ENCODE peak calls at places on chromosomes 1 and 21, in seven cellular contexts. U, B, Y, H, Z, I and A are unnamed samples.

GRCh38 chr1:200818248-200818647 is 54.5 kb upstream of the GPR25 start:
- DNase-seq in B (no peak), U (no peak), H (no peak), Z (no peak), Y (no peak), I (no peak), A (no peak)

GRCh38 chr1:180241716-180242544 is 11.9 kb downstream of the LHX4 start:
- DNase-seq in Y (no peak), H (peak; percentile 49), U (no peak), I (no peak), B (peak; percentile 12), Z (no peak), A (peak; percentile 26)

GRCh38 chr1:164780863-164781262 is 221.9 kb downstream of the PBX1 start:
- DNase-seq in H (peak; percentile 90), B (peak; percentile 80), I (peak; percentile 67), Z (peak; percentile 36), U (peak; percentile 90), Y (no peak), A (peak; percentile 87)

GRCh38 chr1:169869426-169869825 is 24.3 kb downstream of the SCYL3 start:
- DNase-seq in H (no peak), I (no peak), Y (no peak), U (no peak), Z (no peak), B (no peak), A (no peak)

GRCh38 chr1:115725600-115725999 is 42.9 kb downstream of the CASQ2 start:
- DNase-seq in I (no peak), U (no peak), B (no peak), Y (no peak), Z (no peak), H (no peak), A (no peak)

GRCh38 chr1:201633811-201634210 is 94.9 kb downstream of the NAV1 start:
- DNase-seq in B (no peak), U (no peak), H (peak; percentile 47), Z (no peak), I (no peak), Y (no peak), A (no peak)

GRCh38 chr1:32892368-32893197 is 6.3 kb downstream of the HPCA start:
- DNase-seq in Z (peak; percentile 59), U (no peak), I (no peak), B (no peak), Y (no peak), H (peak; percentile 21), A (peak; percentile 19)

GRCh38 chr1:4624141-4624715 is 30.2 kb upstream of the AJAP1 start:
- DNase-seq in I (no peak), B (no peak), Y (no peak), H (no peak), U (no peak), Z (no peak), A (no peak)

GRCh38 chr1:201001962-201002361 is 21.6 kb downstream of the KIF21B start:
- DNase-seq in Z (no peak), H (no peak), Y (no peak), B (no peak), I (no peak), U (no peak), A (no peak)

GRCh38 chr1:246210751-246211150 is 296.3 kb downstream of the SMYD3 start:
- DNase-seq in Z (no peak), U (no peak), B (no peak), Y (no peak), H (no peak), I (no peak), A (no peak)

GRCh38 chr1:191034126-191034525 is 556.5 kb upstream of the BRINP3 start:
- DNase-seq in Z (no peak), I (no peak), B (no peak), H (no peak), Y (no peak), U (peak; percentile 15), A (peak; percentile 78)

GRCh38 chr1:156493154-156493631 is 7.4 kb downstream of the MEF2D start:
- DNase-seq in I (no peak), Z (no peak), Y (no peak), H (no peak), B (no peak), U (no peak), A (no peak)

GRCh38 chr21:23542097-23542496 is 2065.2 kb downstream of the MRPL39 start:
- DNase-seq in B (no peak), I (no peak), Z (no peak), U (no peak), Y (no peak), H (no peak), A (no peak)

GRCh38 chr21:16709866-16710550 is 802.8 kb upstream of the CXADR start:
- DNase-seq in B (no peak), Z (no peak), I (no peak), H (peak; percentile 72), Y (no peak), U (peak; percentile 24), A (no peak)

GRCh38 chr1:184771190-184771691 is 16.6 kb upstream of the EDEM3 start:
- DNase-seq in I (no peak), Z (no peak), U (no peak), Y (no peak), B (no peak), H (no peak), A (peak; percentile 16)

GRCh38 chr1:184930232-184930631 is 44.1 kb downstream of the NIBAN1 start:
- DNase-seq in Z (no peak), H (no peak), U (no peak), Y (no peak), B (no peak), I (no peak), A (no peak)

GRCh38 chr1:228141082-228141870 is 1.2 kb downstream of the GUK1 start:
- DNase-seq in Z (peak; percentile 19), Y (no peak), B (peak; percentile 42), I (no peak), H (peak; percentile 58), U (no peak), A (peak; percentile 29)

GRCh38 chr1:203858055-203858454 is 3.3 kb upstream of the SNRPE start:
- DNase-seq in B (peak; percentile 68), U (peak; percentile 80), H (peak; percentile 86), Y (no peak), I (no peak), Z (peak; percentile 10), A (peak; percentile 74)

GRCh38 chr1:203858975-203859374 is 2.4 kb upstream of the SNRPE start:
- DNase-seq in U (no peak), I (no peak), Z (no peak), B (no peak), H (no peak), Y (no peak), A (no peak)

GRCh38 chr1:203861379-203862184 is at the start of gene SNRPE:
- DNase-seq in Y (peak; percentile 96), I (peak; percentile 89), B (peak; percentile 97), Z (peak; percentile 98), U (peak; percentile 96), H (peak; percentile 99), A (peak; percentile 99)

GRCh38 chr1:203860396-203860951 is 925 bp upstream of the SNRPE start:
- DNase-seq in B (peak; percentile 94), U (no peak), Y (no peak), I (no peak), H (peak; percentile 10), Z (peak; percentile 36), A (peak; percentile 85)
- H3K4me3 ChIP-seq in B (peak overlapping the region; percentile 32), U (no peak overlapping the region), Y (no peak overlapping the region), I (no peak overlapping the region), H (no peak overlapping the region), Z (no peak overlapping the region), A (peak overlapping the region; percentile 29)

DNA sequence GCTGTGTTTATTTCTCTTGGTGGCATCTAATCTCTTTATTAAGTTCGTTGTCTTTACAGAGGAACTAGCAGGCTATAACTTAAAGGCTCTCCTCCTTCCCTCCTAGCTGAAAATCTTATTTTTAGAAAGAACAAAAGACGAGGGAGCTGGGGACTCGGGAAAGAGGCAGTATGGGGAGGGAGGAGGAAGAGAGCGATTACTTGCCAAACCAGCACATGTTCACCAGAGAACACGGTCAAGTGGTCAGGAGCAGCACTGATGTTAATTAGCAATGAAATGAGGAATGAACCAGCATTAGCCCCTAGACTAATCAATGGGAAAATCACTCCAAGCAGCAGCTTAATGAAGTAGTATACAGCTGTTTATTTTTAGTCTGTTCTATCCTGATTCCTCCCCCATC is 171.3 kb upstream of the ESRRG start:
- DNase-seq in H (no peak), I (no peak), U (no peak), B (no peak), Z (no peak), Y (no peak), A (no peak)
- H3K4me3 ChIP-seq in H (no peak overlapping the region), I (no peak overlapping the region), U (no peak overlapping the region), B (no peak overlapping the region), Z (no peak overlapping the region), Y (no peak overlapping the region), A (no peak overlapping the region)

GRCh38 chr21:34602061-34602460 is 12.9 kb downstream of the RCAN1 start:
- DNase-seq in Z (no peak), H (no peak), U (no peak), I (no peak), Y (no peak), B (no peak), A (no peak)
- H3K4me3 ChIP-seq in Z (no peak overlapping the region), H (no peak overlapping the region), U (no peak overlapping the region), I (no peak overlapping the region), Y (no peak overlapping the region), B (no peak overlapping the region), A (no peak overlapping the region)

GRCh38 chr1:41496080-41497055 is 11.9 kb upstream of the EDN2 start:
- DNase-seq in Y (no peak), I (no peak), Z (peak; percentile 93), B (peak; percentile 82), H (peak; percentile 83), U (no peak), A (peak; percentile 91)

GRCh38 chr1:41494351-41495170 is 10.1 kb upstream of the EDN2 start:
- DNase-seq in Z (no peak), H (no peak), Y (no peak), B (no peak), U (no peak), I (no peak), A (no peak)

GRCh38 chr1:41497056-41497440 is 12.6 kb upstream of the EDN2 start:
- DNase-seq in B (no peak), I (no peak), U (no peak), Z (no peak), H (no peak), Y (no peak), A (no peak)

GRCh38 chr1:41493626-41494350 is 9.3 kb upstream of the EDN2 start:
- DNase-seq in Y (no peak), B (no peak), H (no peak), I (no peak), U (no peak), Z (no peak), A (no peak)

DNA sequence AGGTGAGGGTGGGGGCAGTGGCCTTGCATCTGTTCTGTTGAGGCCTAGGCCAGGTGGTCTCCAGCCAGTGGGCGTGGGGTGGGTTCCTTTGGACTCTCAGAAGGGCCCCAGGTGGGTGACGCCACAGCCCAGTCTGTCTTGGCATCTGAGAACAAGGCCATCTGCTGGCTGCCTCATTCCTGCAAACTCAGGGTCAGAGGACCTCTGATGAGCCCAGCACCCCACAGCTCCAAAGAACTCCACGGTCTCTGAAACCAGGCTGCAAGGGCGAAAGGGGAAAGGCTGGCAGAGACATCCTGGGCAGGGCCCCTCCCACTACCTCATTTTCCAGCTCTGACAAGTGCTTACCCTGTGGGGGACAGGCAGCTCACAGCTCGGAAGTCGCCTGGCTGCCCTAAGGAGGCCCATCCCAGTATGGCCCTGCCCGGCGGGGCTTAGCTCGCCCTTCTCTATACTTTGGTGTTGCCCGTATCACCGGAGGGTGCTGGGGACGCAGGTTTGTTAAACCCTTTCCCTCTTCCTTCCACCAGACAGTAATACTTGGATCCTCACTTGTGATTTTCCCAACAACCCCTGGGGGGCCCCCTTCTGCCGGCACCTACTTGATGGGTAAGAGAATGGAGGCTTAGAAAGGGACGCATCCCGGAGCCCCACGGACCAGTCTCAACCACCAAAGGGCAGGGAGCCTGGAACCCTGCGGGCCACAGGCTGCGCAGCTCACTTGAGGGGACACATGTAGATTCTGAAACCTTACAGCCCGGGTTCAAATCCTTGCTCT is 10.9 kb upstream of the EDN2 start:
- DNase-seq in Z (peak; percentile 51), Y (no peak), H (peak; percentile 65), U (no peak), B (no peak), I (no peak), A (peak; percentile 54)
- H3K4me3 ChIP-seq in Z (no peak overlapping the region), Y (no peak overlapping the region), H (no peak overlapping the region), U (no peak overlapping the region), B (no peak overlapping the region), I (no peak overlapping the region), A (no peak overlapping the region)